ENCODE peak calls at places on chromosome 12, in four cellular contexts. One of them, this sample, is unnamed.

GRCh38 chr12:51132693-51133092 is 40.2 kb downstream of the TFCP2 start:
- DNase-seq in GM12878: no peak
- DNase-seq in HepG2: no peak
- DNase-seq in K562: no peak
- DNase-seq in this sample: no peak

GRCh38 chr12:12722351-12723146 is 5.4 kb downstream of the CDKN1B start:
- DNase-seq in K562: no peak
- DNase-seq in HepG2: no peak
- DNase-seq in GM12878: no peak
- DNase-seq in this sample: no peak

GRCh38 chr12:50241178-50241577 is 42.1 kb downstream of the LIMA1 start:
- DNase-seq in GM12878: no peak
- DNase-seq in HepG2: peak
- DNase-seq in K562: no peak
- DNase-seq in this sample: no peak

GRCh38 chr12:11170810-11171144 is 217 bp upstream of the SMIM10L1 start:
- DNase-seq in HepG2: no peak
- DNase-seq in K562: no peak
- DNase-seq in GM12878: no peak
- DNase-seq in this sample: no peak

GRCh38 chr12:62138527-62138926 is 121.7 kb upstream of the USP15 start:
- DNase-seq in K562: no peak
- DNase-seq in HepG2: no peak
- DNase-seq in GM12878: no peak
- DNase-seq in this sample: no peak

GRCh38 chr12:113220593-113221180 is 577 bp upstream of the TPCN1 start:
- DNase-seq in K562: no peak
- DNase-seq in HepG2: no peak
- DNase-seq in GM12878: no peak
- DNase-seq in this sample: no peak

GRCh38 chr12:58341791-58342190 is 400.4 kb downstream of the ATP23 start:
- DNase-seq in K562: no peak
- DNase-seq in HepG2: no peak
- DNase-seq in GM12878: no peak
- DNase-seq in this sample: no peak

GRCh38 chr12:6827437-6827894 is 741 bp upstream of the P3H3 start:
- DNase-seq in HepG2: peak
- DNase-seq in GM12878: no peak
- DNase-seq in K562: peak
- DNase-seq in this sample: peak

GRCh38 chr12:111596985-111597730 is 2.0 kb downstream of the ATXN2 start:
- DNase-seq in GM12878: no peak
- DNase-seq in K562: peak
- DNase-seq in HepG2: peak
- DNase-seq in this sample: peak

GRCh38 chr12:102347761-102348160 is 132.6 kb downstream of the IGF1 start:
- DNase-seq in GM12878: no peak
- DNase-seq in K562: no peak
- DNase-seq in HepG2: no peak
- DNase-seq in this sample: no peak

GRCh38 chr12:113873741-113874140 is 92.4 kb downstream of the RBM19 start:
- DNase-seq in K562: no peak
- DNase-seq in GM12878: no peak
- DNase-seq in HepG2: no peak
- DNase-seq in this sample: no peak

GRCh38 chr12:129073157-129073915 is 220.1 kb downstream of the GLT1D1 start:
- DNase-seq in HepG2: no peak
- DNase-seq in GM12878: no peak
- DNase-seq in K562: no peak
- DNase-seq in this sample: no peak

GRCh38 chr12:116592116-116592637 is 33.0 kb downstream of the MAP1LC3B2 start:
- DNase-seq in HepG2: no peak
- DNase-seq in K562: no peak
- DNase-seq in GM12878: no peak
- DNase-seq in this sample: no peak
- TF ChIP-seq NR2C2 in HepG2: no peak
- TF ChIP-seq NR2C2 in K562: no peak
- TF ChIP-seq NR2C2 in GM12878: no peak
- TF ChIP-seq NR2C2 in this sample: no peak

DNA sequence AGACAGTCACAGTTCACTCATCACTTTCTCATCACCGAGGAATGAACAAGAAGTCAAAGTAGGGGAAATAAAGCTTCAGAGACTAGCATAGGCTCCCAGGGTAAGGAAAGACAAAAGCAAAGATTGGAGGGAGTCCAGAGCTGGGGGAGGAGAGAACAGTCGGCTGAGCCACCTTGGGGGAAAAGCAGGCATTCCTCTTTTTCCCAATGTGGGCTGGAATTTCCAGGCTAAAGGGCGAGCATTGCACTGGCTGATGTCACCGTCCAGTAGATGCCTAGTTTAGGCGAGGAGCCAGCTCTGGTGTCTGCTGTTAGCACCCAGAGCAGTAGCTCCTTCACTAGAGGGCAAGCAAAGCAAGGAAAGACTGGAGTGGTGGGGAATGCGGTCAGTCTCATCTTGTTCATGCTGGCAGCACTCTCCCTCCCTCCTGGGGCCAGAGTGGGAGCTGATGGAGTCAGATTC is 8.5 kb upstream of the KRT75 start:
- DNase-seq in K562: no peak
- DNase-seq in HepG2: no peak
- DNase-seq in GM12878: no peak
- DNase-seq in this sample: peak
- TF ChIP-seq USF2 in K562: no peak
- TF ChIP-seq USF2 in HepG2: no peak
- TF ChIP-seq USF2 in GM12878: no peak
- TF ChIP-seq USF2 in this sample: no peak

GRCh38 chr12:44817687-44818086 is 58.4 kb downstream of the NELL2 start:
- DNase-seq in GM12878: no peak
- DNase-seq in K562: no peak
- DNase-seq in HepG2: no peak
- DNase-seq in this sample: no peak

GRCh38 chr12:44816446-44817017 is 59.6 kb downstream of the NELL2 start:
- DNase-seq in HepG2: no peak
- DNase-seq in K562: no peak
- DNase-seq in GM12878: no peak
- DNase-seq in this sample: no peak

DNA sequence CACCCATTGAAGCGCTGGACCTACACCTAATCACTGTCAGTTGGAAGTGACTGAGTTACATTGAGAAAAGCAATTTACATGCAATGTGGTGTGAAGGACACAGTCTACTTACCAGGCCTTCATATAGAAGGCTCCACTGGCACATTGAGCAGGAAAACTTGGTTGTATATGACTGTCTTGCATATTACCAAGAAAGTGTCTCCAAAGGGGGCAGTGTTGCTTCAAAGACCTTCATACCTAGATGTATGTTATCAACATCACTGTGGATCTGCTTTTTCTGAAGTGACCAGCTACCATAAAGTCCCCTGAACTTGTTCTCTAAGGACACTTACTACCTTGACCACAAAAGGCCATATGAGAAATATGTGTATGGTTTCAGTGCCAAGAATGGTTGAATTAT is 64.1 kb downstream of the NELL2 start:
- DNase-seq in HepG2: no peak
- DNase-seq in K562: no peak
- DNase-seq in GM12878: no peak
- DNase-seq in this sample: no peak
- TF ChIP-seq NR2C2 in HepG2: no peak
- TF ChIP-seq NR2C2 in K562: no peak
- TF ChIP-seq NR2C2 in GM12878: no peak
- TF ChIP-seq NR2C2 in this sample: no peak

GRCh38 chr12:9605490-9605889 is 2.2 kb downstream of the KLRB1 start:
- DNase-seq in GM12878: no peak
- DNase-seq in K562: no peak
- DNase-seq in HepG2: no peak
- DNase-seq in this sample: no peak
- TF ChIP-seq USF2 in GM12878: no peak
- TF ChIP-seq USF2 in K562: no peak
- TF ChIP-seq USF2 in HepG2: no peak
- TF ChIP-seq USF2 in this sample: no peak

DNA sequence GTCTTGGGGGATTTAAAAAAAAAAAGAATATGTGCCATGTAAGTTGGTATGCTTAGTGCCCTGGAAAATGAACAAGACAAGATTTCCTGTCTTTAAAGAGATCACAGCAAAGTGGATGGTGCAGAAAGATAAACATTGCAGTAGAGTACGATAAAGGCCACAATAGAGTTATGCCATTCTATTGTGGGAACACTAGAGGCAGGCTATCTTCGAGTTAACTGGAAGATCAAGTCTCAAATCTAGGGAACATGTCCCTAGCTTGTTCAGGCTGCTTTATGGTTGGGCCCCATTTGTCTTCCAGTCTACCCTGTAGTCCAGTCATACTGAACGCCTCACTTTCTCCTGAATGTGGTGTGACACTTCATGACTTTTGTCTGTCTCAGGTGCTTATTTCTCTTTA is 18.7 kb upstream of the CCT2 start:
- DNase-seq in GM12878: no peak
- DNase-seq in HepG2: no peak
- DNase-seq in K562: no peak
- DNase-seq in this sample: no peak
- TF ChIP-seq NR2C2 in GM12878: no peak
- TF ChIP-seq NR2C2 in HepG2: no peak
- TF ChIP-seq NR2C2 in K562: no peak
- TF ChIP-seq NR2C2 in this sample: no peak

GRCh38 chr12:2261708-2262107 is 208.9 kb downstream of the CACNA1C start:
- DNase-seq in HepG2: no peak
- DNase-seq in K562: no peak
- DNase-seq in GM12878: no peak
- DNase-seq in this sample: no peak
- TF ChIP-seq USF2 in HepG2: no peak
- TF ChIP-seq USF2 in K562: no peak
- TF ChIP-seq USF2 in GM12878: no peak
- TF ChIP-seq USF2 in this sample: no peak